ENCODE peak calls at places on chromosomes 7 and 10, in nine cellular contexts. G, S, O, C, V, W, U, H and N are unnamed samples.

GRCh38 chr10:125868372-125868975 is 12.6 kb downstream of the DHX32 start:
- DNase-seq in G (peak; percentile 11), S (peak; percentile 13), O (no peak), C (no peak), V (no peak), W (peak; percentile 55), U (peak; percentile 11), H (peak; percentile 82), N (no peak)

GRCh38 chr10:33303988-33304387 is 30.5 kb downstream of the NRP1 start:
- DNase-seq in G (no peak), S (no peak), O (no peak), C (no peak), V (no peak), W (no peak), U (no peak), H (no peak), N (no peak)

GRCh38 chr7:128672927-128673517 is 930 bp downstream of the GARIN1A start:
- DNase-seq in G (no peak), S (no peak), O (no peak), C (peak; percentile 80), V (no peak), W (no peak), U (peak; percentile 12), H (peak; percentile 75), N (no peak)

GRCh38 chr10:102009801-102010425 is 46.1 kb downstream of the ARMH3 start:
- DNase-seq in G (peak; percentile 82), S (peak; percentile 70), O (no peak), C (peak; percentile 52), V (peak; percentile 81), W (peak; percentile 58), U (peak; percentile 53), H (peak; percentile 97), N (no peak)

GRCh38 chr10:21627331-21627730 is 93.3 kb downstream of the MLLT10 start:
- DNase-seq in G (no peak), S (no peak), O (no peak), C (no peak), V (no peak), W (no peak), U (no peak), H (no peak), N (no peak)

GRCh38 chr10:101062231-101063161 is 707 bp downstream of the KAZALD1 start:
- DNase-seq in G (no peak), S (peak; percentile 28), O (peak; percentile 28), C (peak; percentile 85), V (no peak), W (peak; percentile 16), U (peak; percentile 57), H (peak; percentile 42), N (no peak)

GRCh38 chr10:62103857-62104256 is 164.8 kb downstream of the RTKN2 start:
- DNase-seq in G (no peak), S (no peak), O (no peak), C (no peak), V (no peak), W (no peak), U (no peak), H (no peak), N (no peak)

GRCh38 chr10:123135415-123136141 is at the start of gene HMX3:
- DNase-seq in G (no peak), S (no peak), O (no peak), C (peak; percentile 77), V (no peak), W (no peak), U (no peak), H (peak; percentile 27), N (no peak)

GRCh38 chr10:123157210-123157609 is 3.0 kb downstream of the BUB3 start:
- DNase-seq in G (no peak), S (no peak), O (no peak), C (no peak), V (no peak), W (no peak), U (no peak), H (no peak), N (no peak)